ENCODE peak calls at places on chromosomes 16 and 17, in ten cellular contexts. X is ovary, A is body of pancreas, M is spleen, D is breast epithelium, T is GM12891, S is gastrocnemius medialis, R is endothelial cell of umbilical vein, Q is thyroid gland, P is lower leg skin. J is an unnamed sample.

GRCh38 chr17:784143-784542 is 2.0 kb downstream of the MRM3 start:
- DNase-seq in X (no peak), A (no peak), M (no peak), D (no peak), T (no peak), S (no peak), R (no peak), Q (no peak), P (peak; percentile 32), J (no peak)

GRCh38 chr16:20799599-20799998 is 6.7 kb downstream of the ERI2 start:
- DNase-seq in X (no peak), A (no peak), M (no peak), D (no peak), T (no peak), S (no peak), R (peak; percentile 46), Q (no peak), P (no peak), J (no peak)

GRCh38 chr16:68972720-68973119 is 129.4 kb downstream of the TANGO6 start:
- DNase-seq in X (no peak), A (no peak), M (no peak), D (no peak), T (no peak), S (no peak), R (peak; percentile 81), Q (peak; percentile 12), P (no peak), J (no peak)

GRCh38 chr17:49061524-49061943 is 64.3 kb downstream of the IGF2BP1 start:
- DNase-seq in X (no peak), A (no peak), M (no peak), D (no peak), T (no peak), S (no peak), R (no peak), Q (no peak), P (no peak), J (peak; percentile 27)

GRCh38 chr16:30377050-30377811 is 2.6 kb downstream of the MYL11 start:
- DNase-seq in X (no peak), A (no peak), M (no peak), D (no peak), T (no peak), S (no peak), R (no peak), Q (peak; percentile 96), P (no peak), J (no peak)

GRCh38 chr17:82399601-82400101 is 18.5 kb upstream of the HEXD start:
- DNase-seq in X (no peak), A (no peak), M (no peak), D (no peak), T (no peak), S (peak; percentile 79), R (no peak), Q (no peak), P (no peak), J (no peak)

GRCh38 chr17:59786213-59786535 is 78.7 kb downstream of the VMP1 start:
- DNase-seq in X (no peak), A (no peak), M (no peak), D (no peak), T (no peak), S (no peak), R (no peak), Q (no peak), P (no peak), J (no peak)

GRCh38 chr17:31680126-31680525 is 178.9 kb downstream of the COPRS start:
- DNase-seq in X (no peak), A (no peak), M (no peak), D (no peak), T (no peak), S (no peak), R (no peak), Q (no peak), P (no peak), J (no peak)

GRCh38 chr17:28334176-28334575 is 1.1 kb downstream of the IFT20 start:
- DNase-seq in X (no peak), A (no peak), M (no peak), D (no peak), T (no peak), S (no peak), R (peak; percentile 25), Q (no peak), P (no peak), J (no peak)

GRCh38 chr17:28335201-28335958 is at the start of the genes IFT20 and TNFAIP1:
- DNase-seq in X (peak; percentile 99), A (peak; percentile 100), M (peak; percentile 100), D (peak; percentile 100), T (peak; percentile 98), S (peak; percentile 99), R (peak; percentile 100), Q (peak; percentile 99), P (peak; percentile 99), J (peak; percentile 78)

GRCh38 chr17:28334666-28335200 is 539 bp downstream of the IFT20 start:
- DNase-seq in X (no peak), A (peak; percentile 44), M (no peak), D (no peak), T (no peak), S (no peak), R (no peak), Q (no peak), P (no peak), J (no peak)

GRCh38 chr17:28338056-28338768 is 2.7 kb downstream of the TNFAIP1 start:
- DNase-seq in X (no peak), A (no peak), M (no peak), D (no peak), T (no peak), S (no peak), R (peak; percentile 83), Q (no peak), P (no peak), J (no peak)

DNA sequence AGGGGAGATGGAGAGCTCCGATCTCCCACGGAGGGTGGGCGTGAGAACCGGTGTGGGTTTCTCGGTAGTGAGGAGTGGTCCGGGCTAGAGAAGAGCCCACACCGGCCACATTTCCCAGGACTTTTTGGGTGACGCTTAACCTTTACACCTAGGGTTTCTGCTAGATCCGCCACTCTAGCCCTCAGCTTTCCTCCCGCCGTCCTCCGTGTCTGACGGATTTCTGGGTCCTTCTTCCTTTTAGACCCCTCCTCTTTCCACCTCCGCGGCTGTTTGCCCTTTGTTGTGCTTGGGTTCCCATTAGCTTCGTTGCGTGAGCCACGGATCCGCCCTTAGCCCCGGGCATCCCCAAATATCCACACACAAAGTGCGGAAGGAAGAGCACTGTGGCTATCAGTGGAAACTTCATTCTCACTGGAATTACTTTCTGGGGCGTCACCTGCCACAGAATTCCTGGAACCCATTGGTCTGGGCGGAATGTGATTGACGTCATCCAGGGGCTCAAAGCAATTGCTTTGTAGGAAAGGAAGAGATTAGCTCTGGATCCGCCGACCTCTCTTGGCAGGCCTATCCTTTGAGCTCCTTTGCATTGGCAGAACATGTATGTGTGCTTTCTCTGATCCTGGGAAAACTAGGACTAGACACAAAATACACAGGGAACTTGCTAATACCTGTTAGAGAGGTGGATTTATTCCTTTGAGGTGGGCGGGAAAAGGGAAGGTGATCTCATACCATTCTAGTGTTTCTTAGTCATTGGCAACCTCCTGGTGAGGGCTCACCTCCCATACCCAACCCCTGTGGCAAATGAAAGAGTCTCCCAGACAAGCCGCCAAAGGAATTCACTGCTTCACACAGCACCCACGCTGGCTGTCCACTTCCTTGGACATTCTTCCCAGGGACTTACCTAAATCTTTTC is 654 bp downstream of the TNFAIP1 start:
- DNase-seq in X (peak; percentile 72), A (peak; percentile 89), M (peak; percentile 87), D (peak; percentile 76), T (no peak), S (no peak), R (peak; percentile 91), Q (peak; percentile 70), P (peak; percentile 90), J (peak; percentile 40)
- TF ChIP-seq POLR2A in X (no peak), A (no peak), M (peak; percentile 83), D (no peak), T (no peak), S (peak; percentile 7), R (peak; percentile 74), Q (peak; percentile 14), P (no peak), J (peak; percentile 34)

GRCh38 chr17:64038331-64039105 is 18.1 kb upstream of the ICAM2 start:
- DNase-seq in X (no peak), A (no peak), M (no peak), D (no peak), T (no peak), S (no peak), R (no peak), Q (no peak), P (peak; percentile 68), J (no peak)
- TF ChIP-seq POLR2A in X (no peak), A (no peak), M (no peak), D (no peak), T (no peak), S (no peak), R (no peak), Q (no peak), P (no peak), J (no peak)

GRCh38 chr16:27436921-27437650 is 35.1 kb downstream of the IL21R start:
- DNase-seq in X (peak; percentile 6), A (no peak), M (peak; percentile 52), D (no peak), T (no peak), S (no peak), R (no peak), Q (no peak), P (peak; percentile 43), J (no peak)

GRCh38 chr16:27441276-27441675 is 39.3 kb downstream of the IL21R start:
- DNase-seq in X (no peak), A (no peak), M (peak; percentile 46), D (no peak), T (no peak), S (no peak), R (no peak), Q (no peak), P (no peak), J (no peak)

GRCh38 chr16:27441998-27442397 is 40.0 kb downstream of the IL21R start:
- DNase-seq in X (no peak), A (no peak), M (peak; percentile 28), D (no peak), T (no peak), S (no peak), R (no peak), Q (no peak), P (no peak), J (no peak)

GRCh38 chr16:27437946-27438345 is 36.0 kb downstream of the IL21R start:
- DNase-seq in X (no peak), A (no peak), M (no peak), D (no peak), T (no peak), S (no peak), R (no peak), Q (no peak), P (peak; percentile 52), J (no peak)

DNA sequence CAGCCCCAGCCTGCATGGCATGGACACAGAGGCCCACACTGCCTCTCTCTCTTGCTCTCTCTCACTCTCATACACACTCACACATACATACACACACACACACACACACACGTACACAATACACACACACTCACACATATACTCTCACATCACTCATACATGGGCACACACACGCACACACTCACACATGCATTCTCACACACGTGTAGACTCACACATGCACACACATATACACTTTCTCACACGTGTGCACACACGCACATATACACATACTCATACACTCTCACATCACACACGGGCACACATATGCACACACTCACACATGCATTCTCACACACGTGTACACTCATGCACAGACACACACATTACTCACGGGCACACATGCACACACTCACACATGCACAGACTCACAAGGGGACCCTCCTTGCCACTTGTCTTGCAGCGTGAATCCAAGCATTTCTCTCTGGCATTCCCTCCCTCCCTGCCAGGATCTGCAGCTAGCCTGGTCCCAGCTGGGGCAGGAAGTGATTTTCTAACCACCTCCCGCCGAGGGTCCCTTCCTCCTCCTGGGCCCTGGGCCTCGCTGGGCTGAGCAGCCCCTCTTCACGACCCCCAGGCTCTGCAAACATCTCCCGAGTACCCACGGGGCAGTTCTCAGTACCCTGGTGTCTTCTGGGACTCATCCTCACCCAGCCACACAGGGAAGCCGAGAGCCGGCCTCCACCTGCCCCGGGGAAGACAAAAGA is 37.5 kb downstream of the IL21R start:
- DNase-seq in X (peak; percentile 1), A (no peak), M (peak; percentile 39), D (no peak), T (no peak), S (no peak), R (no peak), Q (no peak), P (peak; percentile 59), J (no peak)
- TF ChIP-seq POLR2A in X (no peak), A (no peak), M (no peak), D (no peak), T (no peak), S (no peak), R (no peak), Q (no peak), P (no peak), J (no peak)

DNA sequence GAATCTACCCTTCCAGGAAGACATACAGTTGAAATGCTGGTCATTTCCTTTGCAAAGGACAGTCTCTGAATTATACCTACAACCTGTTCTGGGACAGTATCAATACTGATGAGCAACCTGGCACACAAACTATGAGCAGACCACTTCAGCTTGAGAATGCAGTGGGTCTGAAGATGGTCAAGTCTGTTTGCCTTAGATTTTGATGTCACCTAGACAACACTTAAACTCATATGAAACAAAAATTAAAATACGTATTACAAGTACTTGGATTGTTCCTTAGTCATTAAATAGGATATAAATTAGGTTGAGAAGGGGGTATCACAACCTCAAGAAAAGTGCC is 3.5 kb downstream of the SRSF2 start:
- DNase-seq in X (no peak), A (no peak), M (no peak), D (no peak), T (no peak), S (no peak), R (no peak), Q (no peak), P (no peak), J (no peak)
- TF ChIP-seq POLR2A in X (no peak), A (no peak), M (no peak), D (no peak), T (peak; percentile 71), S (no peak), R (no peak), Q (no peak), P (no peak), J (no peak)

J was measured in H54.